ENCODE peak calls at places on chromosomes 12 and 14, in four cellular contexts. Q, H, C and O are unnamed samples.

GRCh38 chr12:16531623-16532022 is 74.3 kb downstream of the LMO3 start:
- DNase-seq in Q (no peak), H (no peak), C (no peak), O (no peak)

GRCh38 chr14:72745991-72746980 is 147.6 kb downstream of the DPF3 start:
- DNase-seq in Q (no peak), H (peak; percentile 45), C (no peak), O (no peak)

GRCh38 chr14:69760810-69761209 is 6.1 kb upstream of the SRSF5 start:
- DNase-seq in Q (no peak), H (no peak), C (no peak), O (no peak)

GRCh38 chr12:84910549-84911241 is 1.9 kb downstream of the SLC6A15 start:
- DNase-seq in Q (no peak), H (no peak), C (peak; percentile 29), O (no peak)

GRCh38 chr14:38948171-38948570 is 154.9 kb downstream of the SEC23A start:
- DNase-seq in Q (no peak), H (no peak), C (no peak), O (no peak)

GRCh38 chr12:60335765-60336164 is 739.9 kb downstream of the SLC16A7 start:
- DNase-seq in Q (no peak), H (no peak), C (peak; percentile 21), O (no peak)

GRCh38 chr12:99059824-99060526 is 414.9 kb downstream of the APAF1 start:
- DNase-seq in Q (no peak), H (no peak), C (no peak), O (no peak)

GRCh38 chr14:77469539-77469938 is 11.6 kb downstream of the AHSA1 start:
- DNase-seq in Q (no peak), H (no peak), C (no peak), O (no peak)

GRCh38 chr12:51923506-51924365 is 16.4 kb downstream of the ACVRL1 start:
- DNase-seq in Q (peak; percentile 79), H (no peak), C (no peak), O (peak; percentile 76)

GRCh38 chr12:15205341-15206010 is 15.7 kb downstream of the RERG start:
- DNase-seq in Q (no peak), H (no peak), C (no peak), O (no peak)

GRCh38 chr14:68585690-68586089 is 207.2 kb downstream of the ZFP36L1 start:
- DNase-seq in Q (no peak), H (no peak), C (no peak), O (no peak)

GRCh38 chr14:74949211-74949610 is 6.2 kb downstream of the PGF start:
- DNase-seq in Q (peak; percentile 62), H (no peak), C (no peak), O (no peak)

GRCh38 chr14:88660056-88660455 is 97.2 kb downstream of the ZC3H14 start:
- DNase-seq in Q (no peak), H (no peak), C (no peak), O (no peak)

GRCh38 chr14:33120341-33120740 is 181.7 kb downstream of the NPAS3 start:
- DNase-seq in Q (no peak), H (no peak), C (no peak), O (no peak)

GRCh38 chr12:130254476-130255276 is 83.0 kb upstream of the PIWIL1 start:
- DNase-seq in Q (no peak), H (no peak), C (no peak), O (no peak)

GRCh38 chr12:51028811-51029146 is 2.6 kb upstream of the SLC11A2 start:
- DNase-seq in Q (no peak), H (no peak), C (no peak), O (no peak)

GRCh38 chr12:1933342-1933992 is 15.0 kb upstream of the CACNA2D4 start:
- DNase-seq in Q (peak; percentile 62), H (no peak), C (no peak), O (no peak)

GRCh38 chr14:100303925-100304324 is 2.3 kb downstream of the SLC25A29 start:
- DNase-seq in Q (no peak), H (no peak), C (no peak), O (no peak)

GRCh38 chr12:122167328-122167925 is 6.6 kb downstream of the IL31 start:
- DNase-seq in Q (no peak), H (no peak), C (no peak), O (no peak)

GRCh38 chr14:100657780-100658513 is 68.7 kb upstream of the DLK1 start:
- DNase-seq in Q (no peak), H (no peak), C (no peak), O (no peak)

GRCh38 chr12:34393821-34394150 is 371.5 kb downstream of the ALG10 start:
- DNase-seq in Q (no peak), H (peak; percentile 2), C (no peak), O (peak; percentile 27)

GRCh38 chr14:71362920-71363584 is 455.8 kb downstream of the PCNX1 start:
- DNase-seq in Q (no peak), H (no peak), C (no peak), O (no peak)

GRCh38 chr12:72000969-72001648 is 62.5 kb downstream of the TPH2 start:
- DNase-seq in Q (no peak), H (no peak), C (no peak), O (no peak)
- H3K4me3 ChIP-seq in Q (no peak overlapping the region), H (no peak overlapping the region), C (no peak overlapping the region), O (no peak overlapping the region)

GRCh38 chr12:26831959-26832816 is 806 bp downstream of the ITPR2 start:
- DNase-seq in Q (peak; percentile 88), H (peak; percentile 55), C (peak; percentile 77), O (peak; percentile 78)
- TF ChIP-seq POLR2A in Q (no peak), H (peak; percentile 36), C (no peak), O (peak; percentile 59)

GRCh38 chr14:97116546-97116945 is 319.4 kb downstream of the VRK1 start:
- DNase-seq in Q (no peak), H (no peak), C (no peak), O (no peak)
- H3K4me3 ChIP-seq in Q (no peak overlapping the region), H (no peak overlapping the region), C (no peak overlapping the region), O (no peak overlapping the region)

DNA sequence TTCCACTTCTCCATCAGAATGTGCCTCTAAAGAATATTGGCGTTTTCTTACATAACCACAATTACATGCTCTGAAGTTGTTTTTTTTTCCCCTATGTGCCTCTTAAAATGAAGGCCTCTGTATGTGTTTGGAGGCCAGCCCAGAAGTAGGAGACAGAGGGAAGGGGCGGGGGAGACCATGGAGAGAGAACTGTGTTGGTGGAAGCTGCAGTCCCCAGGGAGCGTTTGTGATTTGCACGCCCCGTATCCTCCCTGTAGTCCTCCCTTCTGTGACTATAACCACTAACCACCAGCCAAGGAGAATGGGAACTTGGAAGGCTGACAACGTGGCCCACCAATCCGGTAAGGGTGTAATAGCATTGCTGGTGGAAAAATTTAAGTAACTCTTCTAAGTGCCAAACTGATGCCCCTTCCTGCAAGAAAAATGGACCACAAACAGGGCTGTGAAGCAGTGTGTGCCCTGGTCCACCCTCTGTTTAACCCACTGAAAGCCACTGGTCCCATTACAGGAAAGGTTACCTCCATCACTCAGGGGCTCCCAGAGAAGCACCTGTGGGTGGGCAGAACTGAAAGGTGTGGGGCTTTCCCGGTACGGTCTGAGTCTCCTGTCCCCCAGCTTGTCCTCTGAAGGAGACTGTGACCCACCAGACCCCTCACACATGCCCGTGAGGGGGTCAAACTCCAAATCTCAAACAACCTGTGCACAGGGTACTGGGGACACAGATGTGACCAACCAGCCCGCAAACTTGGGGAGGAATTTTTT is 36.8 kb downstream of the CCDC88C start:
- DNase-seq in Q (no peak), H (no peak), C (no peak), O (no peak)
- TF ChIP-seq POLR2A in Q (no peak), H (no peak), C (no peak), O (no peak)

GRCh38 chr12:32679910-32680217 is 763 bp downstream of the DNM1L start:
- DNase-seq in Q (no peak), H (no peak), C (no peak), O (no peak)
- H3K4me3 ChIP-seq in Q (peak overlapping the region; percentile 75), H (peak overlapping the region; percentile 99), C (peak overlapping the region; percentile 82), O (peak overlapping the region; percentile 89)

GRCh38 chr14:91509083-91509877 is 830 bp downstream of the PPP4R3A start:
- DNase-seq in Q (peak; percentile 71), H (peak; percentile 52), C (peak; percentile 25), O (peak; percentile 69)
- TF ChIP-seq POLR2A in Q (no peak), H (no peak), C (no peak), O (peak; percentile 16)

GRCh38 chr12:116954700-116955381 is 44.1 kb downstream of the FBXW8 start:
- DNase-seq in Q (no peak), H (peak; percentile 59), C (no peak), O (no peak)
- H3K4me3 ChIP-seq in Q (no peak overlapping the region), H (no peak overlapping the region), C (no peak overlapping the region), O (no peak overlapping the region)

DNA sequence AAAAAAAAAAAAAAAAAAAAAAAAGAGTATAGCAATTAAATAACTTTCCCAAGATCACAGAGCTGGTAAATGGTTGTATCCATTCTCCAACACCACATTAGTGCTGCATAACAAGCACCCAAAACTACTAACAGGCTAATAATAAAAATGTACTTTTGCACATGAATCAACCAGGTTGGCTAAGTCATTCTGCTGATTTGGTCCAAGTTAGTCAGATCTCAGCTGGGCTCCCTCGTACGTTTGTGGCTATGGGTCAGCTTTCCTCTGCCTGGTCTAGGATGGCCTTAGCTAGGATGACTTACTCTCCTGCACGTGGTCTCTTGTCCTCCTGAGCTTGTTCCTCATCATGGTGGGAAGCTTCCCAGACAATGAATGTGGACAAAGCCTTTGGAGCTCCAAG is 7.9 kb upstream of the PLEKHG6 start:
- DNase-seq in Q (no peak), H (no peak), C (no peak), O (no peak)
- TF ChIP-seq POLR2A in Q (no peak), H (no peak), C (no peak), O (no peak)

GRCh38 chr12:95204141-95204866 is 13.0 kb downstream of the FGD6 start:
- DNase-seq in Q (peak; percentile 71), H (peak; percentile 61), C (peak; percentile 99), O (no peak)
- H3K4me3 ChIP-seq in Q (no peak overlapping the region), H (no peak overlapping the region), C (peak overlapping the region; percentile 35), O (no peak overlapping the region)

DNA sequence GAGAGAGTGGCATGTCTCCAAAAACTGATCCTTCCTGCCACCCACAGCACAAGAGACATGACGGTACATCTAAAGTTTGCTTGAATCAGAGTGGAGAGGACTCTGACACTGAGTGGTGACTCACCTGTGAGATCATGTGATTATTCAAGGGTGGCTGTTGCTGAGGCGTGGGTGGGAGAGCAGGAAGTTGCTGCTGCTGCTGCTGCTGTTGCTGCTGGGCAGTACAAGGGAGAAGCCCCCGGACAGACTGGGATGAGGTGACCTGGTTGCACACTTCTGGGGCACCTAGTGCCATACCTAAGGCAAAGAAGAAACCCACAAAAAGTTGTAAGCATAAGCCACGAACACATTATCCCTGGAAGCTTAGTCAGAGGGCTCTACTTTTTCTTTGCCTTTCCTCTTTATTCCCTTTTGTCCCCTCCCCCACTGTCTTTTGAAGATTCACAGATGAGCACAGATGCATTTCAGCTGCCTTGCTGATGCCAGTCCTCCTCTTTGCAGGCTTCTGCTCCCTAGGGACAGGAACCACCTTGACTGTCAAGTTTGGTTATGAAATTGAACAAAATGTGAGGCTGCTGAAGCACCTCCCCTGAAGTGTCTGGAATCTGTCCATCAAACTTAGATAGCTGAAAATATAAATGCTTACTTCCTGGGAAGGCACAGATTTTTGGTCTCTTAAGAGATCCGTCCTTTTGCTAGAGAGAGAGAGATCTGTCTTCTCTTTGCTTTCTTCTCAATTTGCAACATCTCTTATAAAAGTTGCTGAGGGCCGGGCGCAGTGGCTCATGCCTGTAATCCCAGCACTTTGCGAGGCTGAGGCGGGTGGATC is 29.5 kb upstream of the STAC3 start:
- DNase-seq in Q (peak; percentile 64), H (no peak), C (peak; percentile 89), O (peak; percentile 67)
- TF ChIP-seq POLR2A in Q (no peak), H (no peak), C (peak; percentile 34), O (no peak)